ENCODE peak calls at places on chromosomes 12 and 14, in seven cellular contexts. N is Calu3; B is amygdala; H is nephron progenitor cell; G is sigmoid colon; Q is central memory CD4-positive, alpha-beta T cell; I is AG08395. E is an unnamed sample.
A peak's percentile ranks its signal among the peaks of the same experiment; 100 is the strongest.

GRCh38 chr14:101359221-101360044 is 201.9 kb upstream of the DIO3 start:
- DNase-seq in N (no peak), B (no peak), H (no peak), G (peak; percentile 95), Q (no peak), I (no peak), E (no peak)

GRCh38 chr12:2325501-2325900 is 272.7 kb downstream of the CACNA1C start:
- DNase-seq in N (peak; percentile 23), B (no peak), H (no peak), G (no peak), Q (no peak), I (no peak), E (no peak)

GRCh38 chr12:12979731-12980259 is 20.3 kb downstream of the HEBP1 start:
- DNase-seq in N (no peak), B (no peak), H (no peak), G (no peak), Q (no peak), I (peak; percentile 93), E (no peak)

GRCh38 chr12:41919526-41920305 is 225.0 kb downstream of the GXYLT1 start:
- DNase-seq in N (no peak), B (no peak), H (no peak), G (no peak), Q (no peak), I (no peak), E (no peak)

GRCh38 chr12:4621511-4621910 is 27.3 kb downstream of the AKAP3 start:
- DNase-seq in N (no peak), B (no peak), H (no peak), G (no peak), Q (no peak), I (no peak), E (no peak)

GRCh38 chr14:69489495-69489894 is 5.0 kb downstream of the PLEKHD1 start:
- DNase-seq in N (no peak), B (no peak), H (no peak), G (peak; percentile 14), Q (no peak), I (no peak), E (no peak)

GRCh38 chr12:71955946-71956345 is 17.3 kb downstream of the TPH2 start:
- DNase-seq in N (no peak), B (no peak), H (no peak), G (no peak), Q (no peak), I (peak; percentile 28), E (no peak)

GRCh38 chr12:27048822-27049752 is 26.7 kb downstream of the MED21 start:
- DNase-seq in N (no peak), B (no peak), H (no peak), G (no peak), Q (no peak), I (peak; percentile 6), E (no peak)

GRCh38 chr12:24991209-24992049 is 42.5 kb upstream of the BCAT1 start:
- DNase-seq in N (peak; percentile 8), B (no peak), H (no peak), G (no peak), Q (peak; percentile 54), I (peak; percentile 56), E (peak; percentile 64)

GRCh38 chr12:12439636-12440035 is 82.8 kb downstream of the BORCS5 start:
- DNase-seq in N (peak; percentile 63), B (no peak), H (no peak), G (no peak), Q (peak; percentile 46), I (no peak), E (no peak)

GRCh38 chr14:70188292-70188607 is 501 bp downstream of the SLC8A3 start:
- DNase-seq in N (no peak), B (no peak), H (no peak), G (no peak), Q (no peak), I (peak; percentile 12), E (no peak)

GRCh38 chr12:82757059-82757458 is 70.4 kb downstream of the TMTC2 start:
- DNase-seq in N (no peak), B (no peak), H (no peak), G (no peak), Q (no peak), I (peak; percentile 10), E (no peak)

GRCh38 chr14:90439874-90440442 is 43.1 kb downstream of the CALM1 start:
- DNase-seq in N (no peak), B (no peak), H (no peak), G (no peak), Q (no peak), I (no peak), E (no peak)

GRCh38 chr12:93300611-93301021 is 77.1 kb upstream of the NUDT4 start:
- DNase-seq in N (no peak), B (no peak), H (no peak), G (no peak), Q (no peak), I (no peak), E (no peak)

GRCh38 chr12:75842119-75842518 is 189.5 kb downstream of the PHLDA1 start:
- DNase-seq in N (no peak), B (no peak), H (no peak), G (no peak), Q (no peak), I (no peak), E (no peak)

GRCh38 chr14:103699901-103700752 is 15.1 kb downstream of the XRCC3 start:
- DNase-seq in N (no peak), B (peak; percentile 55), H (no peak), G (no peak), Q (no peak), I (no peak), E (no peak)

GRCh38 chr12:78392918-78393317 is 471.7 kb upstream of the SYT1 start:
- DNase-seq in N (no peak), B (no peak), H (no peak), G (no peak), Q (no peak), I (peak; percentile 4), E (no peak)

GRCh38 chr12:63521706-63522105 is 146.6 kb downstream of the DPY19L2 start:
- DNase-seq in N (peak; percentile 13), B (no peak), H (no peak), G (no peak), Q (no peak), I (no peak), E (no peak)

GRCh38 chr12:1592444-1593231 is 1.7 kb downstream of the FBXL14 start:
- DNase-seq in N (peak; percentile 16), B (peak; percentile 79), H (peak; percentile 29), G (peak; percentile 65), Q (peak; percentile 64), I (no peak), E (peak; percentile 34)

GRCh38 chr12:57236925-57237652 is 7.6 kb downstream of the SHMT2 start:
- DNase-seq in N (no peak), B (no peak), H (no peak), G (peak; percentile 70), Q (no peak), I (no peak), E (no peak)

GRCh38 chr12:9646794-9647622 is 22.5 kb upstream of the CLEC2D start:
- DNase-seq in N (no peak), B (no peak), H (peak; percentile 8), G (no peak), Q (no peak), I (peak; percentile 3), E (no peak)

GRCh38 chr14:65847065-65847847 is 434.7 kb downstream of the FUT8 start:
- DNase-seq in N (no peak), B (no peak), H (no peak), G (no peak), Q (peak; percentile 91), I (no peak), E (peak; percentile 6)

GRCh38 chr12:40953076-40953475 is 235.0 kb upstream of the PDZRN4 start:
- DNase-seq in N (no peak), B (no peak), H (no peak), G (no peak), Q (no peak), I (no peak), E (no peak)

GRCh38 chr12:78308701-78309100 is 478.0 kb downstream of the NAV3 start:
- DNase-seq in N (no peak), B (no peak), H (no peak), G (no peak), Q (no peak), I (no peak), E (no peak)

GRCh38 chr14:47044841-47045240 is 393.3 kb upstream of the RPL10L start:
- DNase-seq in N (peak; percentile 8), B (no peak), H (peak; percentile 8), G (no peak), Q (no peak), I (no peak), E (no peak)

GRCh38 chr12:51635371-51635770 is 44.3 kb downstream of the SCN8A start:
- DNase-seq in N (no peak), B (no peak), H (no peak), G (no peak), Q (no peak), I (peak; percentile 45), E (no peak)

GRCh38 chr14:66206554-66206953 is 279.6 kb upstream of the CCDC196 start:
- DNase-seq in N (no peak), B (no peak), H (no peak), G (no peak), Q (no peak), I (no peak), E (no peak)

GRCh38 chr14:37900582-37900981 is 305.2 kb downstream of the TTC6 start:
- DNase-seq in N (no peak), B (no peak), H (no peak), G (no peak), Q (no peak), I (no peak), E (no peak)

GRCh38 chr14:105517096-105517495 is 9.3 kb upstream of the TMEM121 start:
- DNase-seq in N (no peak), B (no peak), H (no peak), G (no peak), Q (no peak), I (no peak), E (no peak)